ENCODE peak calls at places on chromosomes 1 and 21, in five cellular contexts. One of them, this sample, is unnamed.
A peak's percentile ranks its signal among the peaks of the same experiment; 100 is the strongest.

GRCh38 chr1:239368436-239369109 is 17.8 kb upstream of the CHRM3 start:
- DNase-seq in NB4: no peak
- DNase-seq in fibroblast of the conjunctiva: no peak
- DNase-seq in MM.1S: no peak
- DNase-seq in sigmoid colon: no peak
- DNase-seq in this sample: no peak

GRCh38 chr1:109782514-109782913 is 18.8 kb upstream of the EPS8L3 start:
- DNase-seq in NB4: no peak
- DNase-seq in fibroblast of the conjunctiva: no peak
- DNase-seq in MM.1S: no peak
- DNase-seq in sigmoid colon: peak; percentile 64
- DNase-seq in this sample: peak; percentile 52

GRCh38 chr1:93907718-93908117 is 1.5 kb downstream of the GCLM start:
- DNase-seq in NB4: peak; percentile 21
- DNase-seq in fibroblast of the conjunctiva: peak; percentile 37
- DNase-seq in MM.1S: no peak
- DNase-seq in sigmoid colon: no peak
- DNase-seq in this sample: peak; percentile 35

GRCh38 chr1:10626011-10626731 is 151.4 kb downstream of the PEX14 start:
- DNase-seq in NB4: no peak
- DNase-seq in fibroblast of the conjunctiva: no peak
- DNase-seq in MM.1S: no peak
- DNase-seq in sigmoid colon: peak; percentile 48
- DNase-seq in this sample: no peak

GRCh38 chr1:114218397-114219237 is 64.9 kb upstream of the SYT6 start:
- DNase-seq in NB4: no peak
- DNase-seq in fibroblast of the conjunctiva: no peak
- DNase-seq in MM.1S: no peak
- DNase-seq in sigmoid colon: no peak
- DNase-seq in this sample: no peak

GRCh38 chr1:93021539-93022134 is 57.4 kb upstream of the MTF2 start:
- DNase-seq in NB4: peak; percentile 64
- DNase-seq in fibroblast of the conjunctiva: peak; percentile 43
- DNase-seq in MM.1S: peak; percentile 59
- DNase-seq in sigmoid colon: no peak
- DNase-seq in this sample: peak; percentile 49

GRCh38 chr1:1614204-1614953 is 921 bp upstream of the MIB2 start:
- DNase-seq in NB4: peak; percentile 89
- DNase-seq in fibroblast of the conjunctiva: peak; percentile 12
- DNase-seq in MM.1S: no peak
- DNase-seq in sigmoid colon: no peak
- DNase-seq in this sample: no peak

GRCh38 chr1:116950497-116951174 is 40.9 kb downstream of the PTGFRN start:
- DNase-seq in NB4: no peak
- DNase-seq in fibroblast of the conjunctiva: peak; percentile 35
- DNase-seq in MM.1S: no peak
- DNase-seq in sigmoid colon: no peak
- DNase-seq in this sample: no peak

GRCh38 chr1:28265577-28265976 is 6.3 kb downstream of the SESN2 start:
- DNase-seq in NB4: no peak
- DNase-seq in fibroblast of the conjunctiva: no peak
- DNase-seq in MM.1S: no peak
- DNase-seq in sigmoid colon: peak; percentile 35
- DNase-seq in this sample: no peak

GRCh38 chr21:33268736-33269441 is 2.7 kb downstream of the IL10RB start:
- DNase-seq in NB4: no peak
- DNase-seq in fibroblast of the conjunctiva: no peak
- DNase-seq in MM.1S: peak; percentile 97
- DNase-seq in sigmoid colon: no peak
- DNase-seq in this sample: no peak

GRCh38 chr1:180881806-180882509 is 30.7 kb upstream of the KIAA1614 start:
- DNase-seq in NB4: peak; percentile 51
- DNase-seq in fibroblast of the conjunctiva: peak; percentile 39
- DNase-seq in MM.1S: peak; percentile 64
- DNase-seq in sigmoid colon: no peak
- DNase-seq in this sample: peak; percentile 73

GRCh38 chr21:21366277-21366676 is 368.1 kb downstream of the NCAM2 start:
- DNase-seq in NB4: no peak
- DNase-seq in fibroblast of the conjunctiva: no peak
- DNase-seq in MM.1S: no peak
- DNase-seq in sigmoid colon: no peak
- DNase-seq in this sample: no peak

GRCh38 chr1:2543543-2544092 is 12.6 kb upstream of the TNFRSF14 start:
- DNase-seq in NB4: peak; percentile 78
- DNase-seq in fibroblast of the conjunctiva: no peak
- DNase-seq in MM.1S: no peak
- DNase-seq in sigmoid colon: no peak
- DNase-seq in this sample: no peak

GRCh38 chr1:51433269-51433971 is 85.6 kb downstream of the EPS15 start:
- DNase-seq in NB4: peak; percentile 39
- DNase-seq in fibroblast of the conjunctiva: no peak
- DNase-seq in MM.1S: peak; percentile 34
- DNase-seq in sigmoid colon: no peak
- DNase-seq in this sample: peak; percentile 41

GRCh38 chr1:168665975-168666374 is 63.0 kb downstream of the DPT start:
- DNase-seq in NB4: no peak
- DNase-seq in fibroblast of the conjunctiva: no peak
- DNase-seq in MM.1S: no peak
- DNase-seq in sigmoid colon: no peak
- DNase-seq in this sample: no peak

GRCh38 chr1:110542730-110543129 is 23.8 kb upstream of the KCNA10 start:
- DNase-seq in NB4: peak; percentile 47
- DNase-seq in fibroblast of the conjunctiva: peak; percentile 9
- DNase-seq in MM.1S: peak; percentile 37
- DNase-seq in sigmoid colon: no peak
- DNase-seq in this sample: peak; percentile 10